ENCODE peak calls at places on chromosomes 11 and 22, in six cellular contexts. One of them, this sample, is unnamed.

GRCh38 chr11:3669742-3670183 is 1.4 kb downstream of the CHRNA10 start:
- DNase-seq in trophoblast cell: no peak
- DNase-seq in mesenchymal stem cell: no peak
- DNase-seq in IMR-90: no peak
- DNase-seq in neuronal stem cell: no peak
- DNase-seq in H9: no peak
- DNase-seq in this sample: no peak

GRCh38 chr22:39439170-39439569 is 17.6 kb upstream of the MGAT3 start:
- DNase-seq in neuronal stem cell: no peak
- DNase-seq in mesenchymal stem cell: peak; percentile 78
- DNase-seq in H9: no peak
- DNase-seq in trophoblast cell: peak; percentile 41
- DNase-seq in IMR-90: peak; percentile 76
- DNase-seq in this sample: no peak

GRCh38 chr11:32056445-32056844 is 34.4 kb upstream of the RCN1 start:
- DNase-seq in H9: no peak
- DNase-seq in trophoblast cell: no peak
- DNase-seq in IMR-90: no peak
- DNase-seq in mesenchymal stem cell: no peak
- DNase-seq in neuronal stem cell: no peak
- DNase-seq in this sample: no peak

GRCh38 chr11:78270993-78271392 is 82.3 kb downstream of the USP35 start:
- DNase-seq in H9: no peak
- DNase-seq in IMR-90: no peak
- DNase-seq in trophoblast cell: no peak
- DNase-seq in neuronal stem cell: no peak
- DNase-seq in mesenchymal stem cell: no peak
- DNase-seq in this sample: no peak

GRCh38 chr22:24027991-24028390 is 16.9 kb downstream of the CABIN1 start:
- DNase-seq in H9: no peak
- DNase-seq in trophoblast cell: no peak
- DNase-seq in mesenchymal stem cell: no peak
- DNase-seq in neuronal stem cell: no peak
- DNase-seq in IMR-90: no peak
- DNase-seq in this sample: no peak

GRCh38 chr11:46741600-46742484 is 22.8 kb downstream of the F2 start:
- DNase-seq in trophoblast cell: no peak
- DNase-seq in neuronal stem cell: no peak
- DNase-seq in H9: no peak
- DNase-seq in mesenchymal stem cell: no peak
- DNase-seq in IMR-90: no peak
- DNase-seq in this sample: no peak

GRCh38 chr11:118441770-118442169 is 5.5 kb downstream of the KMT2A start:
- DNase-seq in neuronal stem cell: no peak
- DNase-seq in trophoblast cell: no peak
- DNase-seq in H9: no peak
- DNase-seq in mesenchymal stem cell: no peak
- DNase-seq in IMR-90: no peak
- DNase-seq in this sample: no peak

GRCh38 chr11:95897731-95898130 is 26.2 kb downstream of the MTMR2 start:
- DNase-seq in mesenchymal stem cell: peak; percentile 34
- DNase-seq in trophoblast cell: no peak
- DNase-seq in IMR-90: peak; percentile 77
- DNase-seq in neuronal stem cell: no peak
- DNase-seq in H9: no peak
- DNase-seq in this sample: no peak

GRCh38 chr22:17190702-17191101 is 28.5 kb downstream of the ADA2 start:
- DNase-seq in mesenchymal stem cell: no peak
- DNase-seq in neuronal stem cell: no peak
- DNase-seq in H9: no peak
- DNase-seq in IMR-90: no peak
- DNase-seq in trophoblast cell: no peak
- DNase-seq in this sample: no peak

GRCh38 chr22:24693359-24693758 is 81.2 kb downstream of the PIWIL3 start:
- DNase-seq in IMR-90: peak; percentile 62
- DNase-seq in mesenchymal stem cell: no peak
- DNase-seq in H9: no peak
- DNase-seq in trophoblast cell: no peak
- DNase-seq in neuronal stem cell: no peak
- DNase-seq in this sample: no peak

GRCh38 chr11:94194712-94195111 is 66.1 kb downstream of the PANX1 start:
- DNase-seq in mesenchymal stem cell: no peak
- DNase-seq in trophoblast cell: no peak
- DNase-seq in H9: no peak
- DNase-seq in IMR-90: no peak
- DNase-seq in neuronal stem cell: no peak
- DNase-seq in this sample: no peak

GRCh38 chr22:30373331-30374325 is 13.6 kb downstream of the RNF215 start:
- DNase-seq in neuronal stem cell: no peak
- DNase-seq in trophoblast cell: no peak
- DNase-seq in IMR-90: no peak
- DNase-seq in mesenchymal stem cell: no peak
- DNase-seq in H9: peak; percentile 24
- DNase-seq in this sample: no peak

GRCh38 chr22:17769013-17769715 is 5.1 kb downstream of the BID start:
- DNase-seq in mesenchymal stem cell: no peak
- DNase-seq in trophoblast cell: no peak
- DNase-seq in H9: no peak
- DNase-seq in IMR-90: no peak
- DNase-seq in neuronal stem cell: no peak
- DNase-seq in this sample: no peak

GRCh38 chr11:17012712-17013547 is 1.3 kb downstream of the PLEKHA7 start:
- DNase-seq in mesenchymal stem cell: peak; percentile 81
- DNase-seq in H9: peak; percentile 71
- DNase-seq in trophoblast cell: no peak
- DNase-seq in IMR-90: peak; percentile 52
- DNase-seq in neuronal stem cell: peak; percentile 57
- DNase-seq in this sample: peak; percentile 28

GRCh38 chr11:3161309-3161708 is 3.8 kb downstream of the OSBPL5 start:
- DNase-seq in IMR-90: no peak
- DNase-seq in mesenchymal stem cell: peak; percentile 51
- DNase-seq in H9: no peak
- DNase-seq in trophoblast cell: no peak
- DNase-seq in neuronal stem cell: no peak
- DNase-seq in this sample: no peak

GRCh38 chr11:11177156-11177808 is 175.8 kb downstream of the CSNK2A3 start:
- DNase-seq in IMR-90: no peak
- DNase-seq in neuronal stem cell: no peak
- DNase-seq in trophoblast cell: peak; percentile 71
- DNase-seq in H9: no peak
- DNase-seq in mesenchymal stem cell: no peak
- DNase-seq in this sample: no peak

GRCh38 chr11:95898782-95899181 is 25.1 kb downstream of the MTMR2 start:
- DNase-seq in IMR-90: no peak
- DNase-seq in mesenchymal stem cell: no peak
- DNase-seq in trophoblast cell: no peak
- DNase-seq in H9: no peak
- DNase-seq in neuronal stem cell: no peak
- DNase-seq in this sample: no peak

GRCh38 chr22:45235101-45235777 is 5.5 kb downstream of the KIAA0930 start:
- DNase-seq in IMR-90: no peak
- DNase-seq in H9: no peak
- DNase-seq in trophoblast cell: no peak
- DNase-seq in mesenchymal stem cell: no peak
- DNase-seq in neuronal stem cell: no peak
- DNase-seq in this sample: no peak

GRCh38 chr11:118924591-118925585 is 838 bp downstream of the BCL9L start:
- DNase-seq in trophoblast cell: no peak
- DNase-seq in neuronal stem cell: no peak
- DNase-seq in IMR-90: peak; percentile 33
- DNase-seq in H9: peak; percentile 71
- DNase-seq in mesenchymal stem cell: peak; percentile 60
- DNase-seq in this sample: peak; percentile 78

GRCh38 chr11:71446942-71447688 is 1.1 kb downstream of the DHCR7 start:
- DNase-seq in trophoblast cell: no peak
- DNase-seq in mesenchymal stem cell: peak; percentile 90
- DNase-seq in IMR-90: peak; percentile 66
- DNase-seq in neuronal stem cell: no peak
- DNase-seq in H9: no peak
- DNase-seq in this sample: peak; percentile 23

GRCh38 chr11:61021661-61022212 is 50.3 kb downstream of the CD6 start:
- DNase-seq in mesenchymal stem cell: no peak
- DNase-seq in H9: peak; percentile 88
- DNase-seq in IMR-90: no peak
- DNase-seq in trophoblast cell: no peak
- DNase-seq in neuronal stem cell: no peak
- DNase-seq in this sample: peak; percentile 36

GRCh38 chr11:7307836-7308235 is 56.1 kb downstream of the SYT9 start:
- DNase-seq in trophoblast cell: no peak
- DNase-seq in mesenchymal stem cell: no peak
- DNase-seq in neuronal stem cell: no peak
- DNase-seq in IMR-90: no peak
- DNase-seq in H9: no peak
- DNase-seq in this sample: no peak

GRCh38 chr11:133945087-133945974 is 11.4 kb downstream of the IGSF9B start:
- DNase-seq in IMR-90: peak; percentile 14
- DNase-seq in trophoblast cell: no peak
- DNase-seq in neuronal stem cell: no peak
- DNase-seq in H9: no peak
- DNase-seq in mesenchymal stem cell: no peak
- DNase-seq in this sample: no peak

GRCh38 chr11:75826463-75827220 is 11.6 kb downstream of the UVRAG start:
- DNase-seq in trophoblast cell: no peak
- DNase-seq in IMR-90: peak; percentile 23
- DNase-seq in H9: no peak
- DNase-seq in neuronal stem cell: no peak
- DNase-seq in mesenchymal stem cell: peak; percentile 78
- DNase-seq in this sample: peak; percentile 37

GRCh38 chr11:86524603-86525352 is 147.6 kb downstream of the ME3 start:
- DNase-seq in trophoblast cell: no peak
- DNase-seq in IMR-90: peak; percentile 73
- DNase-seq in neuronal stem cell: no peak
- DNase-seq in mesenchymal stem cell: peak; percentile 90
- DNase-seq in H9: no peak
- DNase-seq in this sample: peak; percentile 70

GRCh38 chr11:93945596-93945995 is 75.6 kb upstream of the HEPHL1 start:
- DNase-seq in mesenchymal stem cell: no peak
- DNase-seq in neuronal stem cell: no peak
- DNase-seq in H9: no peak
- DNase-seq in IMR-90: no peak
- DNase-seq in trophoblast cell: no peak
- DNase-seq in this sample: no peak

GRCh38 chr11:3101921-3102640 is 44.9 kb upstream of the CARS1 start:
- DNase-seq in H9: no peak
- DNase-seq in neuronal stem cell: no peak
- DNase-seq in trophoblast cell: no peak
- DNase-seq in mesenchymal stem cell: no peak
- DNase-seq in IMR-90: no peak
- DNase-seq in this sample: no peak

GRCh38 chr22:21876486-21877176 is 9.2 kb upstream of the MAPK1 start:
- DNase-seq in neuronal stem cell: no peak
- DNase-seq in IMR-90: peak; percentile 68
- DNase-seq in H9: no peak
- DNase-seq in trophoblast cell: no peak
- DNase-seq in mesenchymal stem cell: peak; percentile 82
- DNase-seq in this sample: peak; percentile 17

GRCh38 chr22:41582694-41583093 is 6.9 kb downstream of the PMM1 start:
- DNase-seq in H9: no peak
- DNase-seq in mesenchymal stem cell: no peak
- DNase-seq in neuronal stem cell: no peak
- DNase-seq in trophoblast cell: no peak
- DNase-seq in IMR-90: no peak
- DNase-seq in this sample: no peak

GRCh38 chr11:80365315-80365714 is 924.5 kb upstream of the TENM4 start:
- DNase-seq in neuronal stem cell: no peak
- DNase-seq in trophoblast cell: no peak
- DNase-seq in H9: no peak
- DNase-seq in mesenchymal stem cell: peak; percentile 10
- DNase-seq in IMR-90: no peak
- DNase-seq in this sample: no peak
- H3K9ac ChIP-seq in neuronal stem cell: no peak overlapping the region
- H3K9ac ChIP-seq in trophoblast cell: no peak overlapping the region
- H3K9ac ChIP-seq in H9: no peak overlapping the region
- H3K9ac ChIP-seq in mesenchymal stem cell: no peak overlapping the region
- H3K9ac ChIP-seq in IMR-90: no peak overlapping the region
- H3K9ac ChIP-seq in this sample: no peak overlapping the region

DNA sequence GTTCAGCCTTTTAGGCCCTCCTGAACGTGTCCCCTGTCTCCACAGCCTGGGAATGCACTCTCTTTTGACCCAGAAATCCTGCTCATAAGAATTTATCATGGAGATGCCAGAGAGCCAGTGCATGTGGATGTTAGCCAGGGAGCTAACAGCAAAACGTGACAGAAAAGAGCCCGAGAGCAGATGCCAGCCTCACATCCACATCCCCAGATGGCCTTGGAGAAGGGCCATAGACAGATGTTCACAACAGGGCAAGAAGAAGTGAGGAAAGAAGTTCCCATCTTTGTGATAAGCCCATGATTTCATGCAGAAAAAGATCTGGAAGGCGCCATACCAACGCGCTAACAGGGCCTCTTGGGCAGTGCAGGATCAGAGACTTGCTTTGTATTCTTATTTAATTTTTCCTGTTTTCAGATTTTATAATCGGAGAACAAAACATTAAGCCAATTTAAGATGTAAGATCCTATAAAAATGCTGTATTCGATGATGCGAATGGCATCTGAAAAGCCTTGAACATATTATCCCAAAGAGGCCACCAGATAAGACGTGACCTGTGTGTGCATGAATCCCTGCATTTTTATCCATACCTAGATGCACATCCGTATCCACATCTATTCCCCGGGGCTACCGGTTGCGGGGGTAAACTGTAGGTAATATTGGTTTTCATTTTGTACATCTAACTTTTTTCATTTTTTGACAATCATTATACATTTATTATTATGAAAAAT is 48.7 kb downstream of the IGLL5 start:
- DNase-seq in trophoblast cell: no peak
- DNase-seq in H9: no peak
- DNase-seq in mesenchymal stem cell: no peak
- DNase-seq in IMR-90: no peak
- DNase-seq in neuronal stem cell: no peak
- DNase-seq in this sample: no peak
- H3K18ac ChIP-seq in trophoblast cell: no peak overlapping the region
- H3K18ac ChIP-seq in H9: no peak overlapping the region
- H3K18ac ChIP-seq in mesenchymal stem cell: no peak overlapping the region
- H3K18ac ChIP-seq in IMR-90: no peak overlapping the region
- H3K18ac ChIP-seq in neuronal stem cell: peak overlapping the region; percentile 53
- H3K18ac ChIP-seq in this sample: no peak overlapping the region

GRCh38 chr11:65882191-65883057 is 2.8 kb downstream of the CTSW start:
- DNase-seq in trophoblast cell: no peak
- DNase-seq in H9: no peak
- DNase-seq in IMR-90: no peak
- DNase-seq in mesenchymal stem cell: no peak
- DNase-seq in neuronal stem cell: no peak
- DNase-seq in this sample: no peak
- H3K4me2 ChIP-seq in trophoblast cell: no peak overlapping the region
- H3K4me2 ChIP-seq in H9: no peak overlapping the region
- H3K4me2 ChIP-seq in IMR-90: no peak overlapping the region
- H3K4me2 ChIP-seq in mesenchymal stem cell: no peak overlapping the region
- H3K4me2 ChIP-seq in neuronal stem cell: no peak overlapping the region
- H3K4me2 ChIP-seq in this sample: no peak overlapping the region

DNA sequence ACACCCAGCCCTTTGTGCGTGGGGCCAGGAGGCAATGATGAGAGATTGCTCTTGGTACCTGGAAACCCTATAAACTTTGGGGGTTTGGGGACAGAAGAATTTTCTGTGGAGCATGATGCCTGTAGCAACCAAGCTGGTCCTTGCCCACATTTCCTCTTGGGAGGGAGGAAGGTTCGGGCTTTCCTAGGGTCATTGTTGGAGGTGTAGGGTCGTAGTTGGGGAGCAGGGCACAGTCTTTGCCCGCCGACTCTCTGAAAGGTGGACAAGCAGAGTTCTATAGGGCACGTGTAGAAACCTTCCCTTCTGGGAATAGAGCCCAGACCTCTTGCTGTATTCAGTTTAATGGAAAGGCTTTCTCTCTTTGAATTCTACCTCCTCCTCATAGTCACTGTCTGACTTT is 1.4 kb downstream of the PRDM11 start:
- DNase-seq in trophoblast cell: no peak
- DNase-seq in neuronal stem cell: no peak
- DNase-seq in H9: no peak
- DNase-seq in IMR-90: no peak
- DNase-seq in mesenchymal stem cell: no peak
- DNase-seq in this sample: no peak
- H3K9ac ChIP-seq in trophoblast cell: peak overlapping the region; percentile 57
- H3K9ac ChIP-seq in neuronal stem cell: no peak overlapping the region
- H3K9ac ChIP-seq in H9: peak overlapping the region; percentile 12
- H3K9ac ChIP-seq in IMR-90: peak overlapping the region; percentile 86
- H3K9ac ChIP-seq in mesenchymal stem cell: peak overlapping the region; percentile 89
- H3K9ac ChIP-seq in this sample: peak overlapping the region; percentile 91